ENCODE peak calls at places on chromosomes 6 and 20, in six cellular contexts. B, P, H, M, W and Y are unnamed samples.

GRCh38 chr20:22663528-22664025 is 79.2 kb upstream of the FOXA2 start:
- DNase-seq in B (no peak), P (no peak), H (no peak), M (no peak), W (peak; percentile 64), Y (no peak)

GRCh38 chr20:17969884-17970409 is 1.1 kb downstream of the MGME1 start:
- DNase-seq in B (no peak), P (peak; percentile 70), H (no peak), M (no peak), W (no peak), Y (peak; percentile 29)

GRCh38 chr6:136094812-136095211 is 155.3 kb downstream of the MTFR2 start:
- DNase-seq in B (no peak), P (no peak), H (no peak), M (no peak), W (no peak), Y (no peak)

GRCh38 chr6:41080623-41081022 is 7.8 kb downstream of the NFYA start:
- DNase-seq in B (no peak), P (no peak), H (no peak), M (no peak), W (no peak), Y (no peak)

GRCh38 chr6:34205916-34206315 is 30.8 kb upstream of the HMGA1 start:
- DNase-seq in B (no peak), P (no peak), H (no peak), M (no peak), W (no peak), Y (no peak)

GRCh38 chr6:153852481-153852880 is 186.6 kb upstream of the OPRM1 start:
- DNase-seq in B (no peak), P (no peak), H (no peak), M (no peak), W (no peak), Y (no peak)

GRCh38 chr6:24481449-24481848 is 7.9 kb downstream of the GPLD1 start:
- DNase-seq in B (no peak), P (peak; percentile 32), H (no peak), M (no peak), W (no peak), Y (no peak)

GRCh38 chr20:3661060-3661820 is 2.0 kb downstream of the GFRA4 start:
- DNase-seq in B (no peak), P (no peak), H (no peak), M (no peak), W (no peak), Y (no peak)

GRCh38 chr20:38429301-38429700 is 5.8 kb downstream of the SNHG17 start:
- DNase-seq in B (no peak), P (no peak), H (no peak), M (no peak), W (no peak), Y (no peak)

GRCh38 chr20:9516658-9516987 is 2.2 kb downstream of the LAMP5 start:
- DNase-seq in B (no peak), P (no peak), H (no peak), M (no peak), W (no peak), Y (no peak)

GRCh38 chr6:41366150-41366549 is 30.7 kb downstream of the NCR2 start:
- DNase-seq in B (no peak), P (no peak), H (no peak), M (no peak), W (no peak), Y (no peak)

GRCh38 chr6:142378138-142378875 is 76.5 kb downstream of the ADGRG6 start:
- DNase-seq in B (no peak), P (peak; percentile 89), H (no peak), M (no peak), W (no peak), Y (peak; percentile 23)

GRCh38 chr6:34130870-34131269 is 15.0 kb downstream of the GRM4 start:
- DNase-seq in B (no peak), P (no peak), H (no peak), M (no peak), W (no peak), Y (no peak)

GRCh38 chr6:3841711-3842565 is 7.2 kb upstream of the FAM50B start:
- DNase-seq in B (peak; percentile 65), P (peak; percentile 80), H (no peak), M (no peak), W (no peak), Y (no peak)

GRCh38 chr20:50931306-50932015 is at the start of gene ADNP:
- DNase-seq in B (peak; percentile 90), P (peak; percentile 86), H (peak; percentile 92), M (peak; percentile 91), W (peak; percentile 90), Y (peak; percentile 93)

GRCh38 chr6:31401403-31401802 is 2.0 kb upstream of the MICA start:
- DNase-seq in B (no peak), P (peak; percentile 81), H (peak; percentile 47), M (peak; percentile 45), W (no peak), Y (peak; percentile 80)

GRCh38 chr6:31400467-31401289 is 2.7 kb upstream of the MICA start:
- DNase-seq in B (peak; percentile 71), P (peak; percentile 34), H (peak; percentile 81), M (peak; percentile 86), W (peak; percentile 61), Y (peak; percentile 83)

GRCh38 chr6:31397901-31398300 is 5.5 kb upstream of the MICA start:
- DNase-seq in B (no peak), P (no peak), H (no peak), M (no peak), W (no peak), Y (no peak)

GRCh38 chr6:31402324-31403282 is 792 bp upstream of the MICA start:
- DNase-seq in B (no peak), P (no peak), H (no peak), M (peak; percentile 37), W (no peak), Y (peak; percentile 57)

DNA sequence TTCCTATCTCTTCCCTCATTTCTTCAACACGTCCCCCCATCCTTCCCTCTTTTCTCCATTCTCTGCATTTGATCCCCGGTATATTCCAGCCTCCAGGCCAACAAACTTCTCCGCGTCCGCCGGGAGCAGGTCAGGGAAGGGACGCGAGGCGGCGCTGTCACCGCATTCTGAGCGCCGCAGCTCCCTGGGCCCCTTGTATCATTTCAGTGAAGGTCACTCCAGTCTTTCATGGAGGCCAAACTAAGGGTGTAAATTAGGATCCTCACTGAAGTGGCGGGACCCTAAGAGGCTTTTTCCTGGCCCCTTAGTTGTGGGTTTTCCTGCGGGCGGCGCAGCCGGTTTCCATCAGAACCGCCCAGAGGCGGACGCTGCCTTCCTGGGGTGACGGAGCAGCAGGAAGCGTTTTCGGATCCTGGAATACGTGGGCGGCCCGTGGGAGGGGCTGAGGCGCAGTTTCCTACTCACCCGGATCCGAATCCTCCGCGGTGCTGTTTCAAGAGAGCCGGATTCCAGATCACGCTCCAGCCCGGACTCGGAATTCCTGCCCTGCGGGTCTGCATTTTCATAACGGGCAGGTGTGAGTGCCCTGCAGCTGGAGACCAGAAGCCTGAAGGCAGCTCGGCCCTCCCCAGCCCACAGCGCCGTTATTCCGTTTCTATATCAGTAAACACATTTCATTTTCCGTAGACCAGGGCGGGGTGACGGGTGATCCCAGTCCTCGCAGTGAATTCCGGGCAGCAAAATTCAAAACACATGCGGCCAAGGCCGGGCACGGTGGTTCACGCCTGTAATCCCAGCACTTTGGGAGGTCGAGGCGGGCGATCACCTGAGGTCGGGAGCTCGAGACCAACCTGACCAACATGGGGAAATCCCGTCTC is 3.6 kb upstream of the MICA start:
- DNase-seq in B (peak; percentile 91), P (peak; percentile 80), H (peak; percentile 92), M (peak; percentile 91), W (peak; percentile 87), Y (peak; percentile 94)
- TF ChIP-seq POLR2A in B (no peak), P (peak; percentile 22), H (peak; percentile 66), M (no peak), W (no peak), Y (no peak)

GRCh38 chr6:14906621-14907020 is 339.2 kb upstream of the JARID2 start:
- DNase-seq in B (no peak), P (no peak), H (no peak), M (no peak), W (no peak), Y (no peak)
- H3K4me3 ChIP-seq in B (no peak overlapping the region), P (no peak overlapping the region), H (no peak overlapping the region), M (no peak overlapping the region), W (no peak overlapping the region), Y (no peak overlapping the region)

DNA sequence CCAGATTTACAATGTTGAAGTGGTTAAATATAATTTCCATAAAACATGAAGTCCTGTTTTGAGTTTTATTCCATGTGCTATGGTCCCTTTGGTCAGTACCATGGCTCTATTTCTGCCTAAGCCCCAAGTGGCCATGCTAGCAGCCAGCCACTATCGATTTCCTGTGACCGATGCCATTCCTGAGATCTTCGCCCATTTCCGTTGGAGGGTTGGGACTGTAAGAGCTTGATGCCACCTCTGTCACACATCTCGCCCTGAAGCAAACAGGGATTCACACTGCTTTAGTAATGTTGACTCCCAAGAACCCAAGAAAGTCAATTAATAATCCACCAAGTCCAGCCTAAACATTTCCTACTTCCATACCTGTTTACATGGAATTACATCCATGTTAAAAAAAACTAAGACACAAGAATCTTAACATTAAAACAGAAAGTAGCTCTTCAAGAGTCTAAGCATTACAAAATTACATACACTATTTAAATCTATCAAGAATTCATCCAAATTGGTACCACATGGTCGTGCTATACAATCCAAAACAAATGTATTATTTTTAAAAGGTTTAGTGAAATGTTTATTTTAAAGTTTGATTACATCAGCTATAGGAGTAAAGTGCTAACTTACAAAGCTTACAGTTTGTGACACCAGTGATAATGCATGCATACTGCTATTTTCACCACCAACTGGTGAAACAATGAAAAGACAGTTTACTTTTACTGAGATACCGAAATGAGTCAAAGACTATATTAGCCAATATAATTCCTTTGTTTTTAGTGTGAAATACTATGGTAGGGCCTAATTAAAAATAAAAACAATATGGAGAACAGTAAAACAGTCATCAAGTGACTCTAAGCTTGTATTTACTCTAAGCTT is 2.5 kb downstream of the RBM39 start:
- DNase-seq in B (no peak), P (peak; percentile 50), H (no peak), M (no peak), W (no peak), Y (no peak)
- TF ChIP-seq POLR2A in B (no peak), P (no peak), H (no peak), M (no peak), W (no peak), Y (no peak)

GRCh38 chr20:53502820-53503219 is 90.8 kb downstream of the ZNF217 start:
- DNase-seq in B (no peak), P (no peak), H (no peak), M (no peak), W (peak; percentile 30), Y (no peak)
- H3K4me3 ChIP-seq in B (no peak overlapping the region), P (no peak overlapping the region), H (no peak overlapping the region), M (no peak overlapping the region), W (no peak overlapping the region), Y (no peak overlapping the region)

GRCh38 chr20:32474967-32475819 is 109.9 kb downstream of the NOL4L start:
- DNase-seq in B (peak; percentile 69), P (peak; percentile 91), H (peak; percentile 93), M (peak; percentile 90), W (peak; percentile 65), Y (peak; percentile 95)
- TF ChIP-seq POLR2A in B (no peak), P (no peak), H (peak; percentile 48), M (no peak), W (no peak), Y (no peak)

GRCh38 chr20:63102720-63103375 is 96.1 kb upstream of the BHLHE23 start:
- DNase-seq in B (no peak), P (peak; percentile 6), H (peak; percentile 41), M (peak; percentile 29), W (no peak), Y (peak; percentile 37)
- H3K4me3 ChIP-seq in B (peak overlapping the region; percentile 68), P (peak overlapping the region; percentile 67), H (peak overlapping the region; percentile 60), M (peak overlapping the region; percentile 66), W (peak overlapping the region; percentile 61), Y (peak overlapping the region; percentile 47)

GRCh38 chr6:30601815-30602641 is 15.0 kb downstream of the PPP1R10 start:
- DNase-seq in B (no peak), P (no peak), H (no peak), M (no peak), W (no peak), Y (no peak)
- TF ChIP-seq POLR2A in B (no peak), P (no peak), H (no peak), M (no peak), W (peak; percentile 63), Y (no peak)